ENCODE peak calls at places on chromosomes 1 and 21, in five cellular contexts. One of them, this sample, is unnamed.

GRCh38 chr1:191757003-191757402 is 401.3 kb upstream of the RGS18 start:
- DNase-seq in GM18507: no peak
- DNase-seq in B cell: no peak
- DNase-seq in activated naive CD8-positive, alpha-beta T cell treated with anti-CD3 and anti-CD28 coated beads, Interleukin-2, amount 50 U/mL, for 24 hours: no peak
- DNase-seq in cerebellar cortex: no peak
- DNase-seq in this sample: no peak

GRCh38 chr1:185215911-185216310 is 58.9 kb downstream of the SWT1 start:
- DNase-seq in GM18507: no peak
- DNase-seq in B cell: no peak
- DNase-seq in activated naive CD8-positive, alpha-beta T cell treated with anti-CD3 and anti-CD28 coated beads, Interleukin-2, amount 50 U/mL, for 24 hours: no peak
- DNase-seq in cerebellar cortex: no peak
- DNase-seq in this sample: no peak

GRCh38 chr21:42141643-42142042 is 70.5 kb downstream of the UMODL1 start:
- DNase-seq in GM18507: no peak
- DNase-seq in B cell: no peak
- DNase-seq in activated naive CD8-positive, alpha-beta T cell treated with anti-CD3 and anti-CD28 coated beads, Interleukin-2, amount 50 U/mL, for 24 hours: no peak
- DNase-seq in cerebellar cortex: no peak
- DNase-seq in this sample: no peak

GRCh38 chr1:105736349-105736748 is 1320.1 kb upstream of the PRMT6 start:
- DNase-seq in GM18507: no peak
- DNase-seq in B cell: no peak
- DNase-seq in activated naive CD8-positive, alpha-beta T cell treated with anti-CD3 and anti-CD28 coated beads, Interleukin-2, amount 50 U/mL, for 24 hours: no peak
- DNase-seq in cerebellar cortex: no peak
- DNase-seq in this sample: no peak

GRCh38 chr21:38219049-38219628 is 37.7 kb upstream of the KCNJ15 start:
- DNase-seq in GM18507: no peak
- DNase-seq in B cell: peak
- DNase-seq in activated naive CD8-positive, alpha-beta T cell treated with anti-CD3 and anti-CD28 coated beads, Interleukin-2, amount 50 U/mL, for 24 hours: peak
- DNase-seq in cerebellar cortex: peak
- DNase-seq in this sample: peak

GRCh38 chr1:180909005-180909414 is 3.7 kb upstream of the KIAA1614 start:
- DNase-seq in GM18507: no peak
- DNase-seq in B cell: no peak
- DNase-seq in activated naive CD8-positive, alpha-beta T cell treated with anti-CD3 and anti-CD28 coated beads, Interleukin-2, amount 50 U/mL, for 24 hours: no peak
- DNase-seq in cerebellar cortex: no peak
- DNase-seq in this sample: no peak

GRCh38 chr1:223076382-223076781 is 66.7 kb downstream of the TLR5 start:
- DNase-seq in GM18507: no peak
- DNase-seq in B cell: no peak
- DNase-seq in activated naive CD8-positive, alpha-beta T cell treated with anti-CD3 and anti-CD28 coated beads, Interleukin-2, amount 50 U/mL, for 24 hours: no peak
- DNase-seq in cerebellar cortex: peak
- DNase-seq in this sample: no peak

GRCh38 chr1:117067528-117068370 is 7.6 kb downstream of the TTF2 start:
- DNase-seq in GM18507: no peak
- DNase-seq in B cell: no peak
- DNase-seq in activated naive CD8-positive, alpha-beta T cell treated with anti-CD3 and anti-CD28 coated beads, Interleukin-2, amount 50 U/mL, for 24 hours: no peak
- DNase-seq in cerebellar cortex: peak
- DNase-seq in this sample: peak

GRCh38 chr1:235503333-235504121 is 725 bp downstream of the B3GALNT2 start:
- DNase-seq in GM18507: peak
- DNase-seq in B cell: peak
- DNase-seq in activated naive CD8-positive, alpha-beta T cell treated with anti-CD3 and anti-CD28 coated beads, Interleukin-2, amount 50 U/mL, for 24 hours: peak
- DNase-seq in cerebellar cortex: peak
- DNase-seq in this sample: peak

GRCh38 chr1:218755128-218755527 is 410.0 kb downstream of the TGFB2 start:
- DNase-seq in GM18507: no peak
- DNase-seq in B cell: no peak
- DNase-seq in activated naive CD8-positive, alpha-beta T cell treated with anti-CD3 and anti-CD28 coated beads, Interleukin-2, amount 50 U/mL, for 24 hours: no peak
- DNase-seq in cerebellar cortex: no peak
- DNase-seq in this sample: no peak